ENCODE peak calls at places on chromosomes 12 and 14, in seven cellular contexts. Z is neuronal stem cell, O is IMR-90, N is mesendoderm, I is mesenchymal stem cell, P is H1, M is trophoblast cell. W is an unnamed sample.

GRCh38 chr14:59097681-59098080 is 90.8 kb upstream of the DAAM1 start:
- DNase-seq in O (peak; percentile 56), P (no peak), N (no peak), Z (no peak), M (peak; percentile 54), I (no peak), W (no peak)

GRCh38 chr14:37709419-37710195 is 114.2 kb downstream of the TTC6 start:
- DNase-seq in O (peak; percentile 39), Z (no peak), P (no peak), I (peak; percentile 41), M (no peak), N (peak; percentile 3), W (no peak)

GRCh38 chr12:11798856-11799530 is 149.5 kb downstream of the ETV6 start:
- DNase-seq in N (peak; percentile 37), I (peak; percentile 82), Z (no peak), O (peak; percentile 88), P (no peak), M (peak; percentile 70), W (no peak)

GRCh38 chr14:70789961-70790360 is 19.4 kb downstream of the MAP3K9 start:
- DNase-seq in M (no peak), N (no peak), I (no peak), O (no peak), Z (no peak), P (no peak), W (no peak)

GRCh38 chr14:87175175-87175574 is 817.8 kb downstream of the GALC start:
- DNase-seq in Z (no peak), O (no peak), N (no peak), M (no peak), P (no peak), I (no peak), W (no peak)

GRCh38 chr14:97994020-97994531 is 1196.9 kb downstream of the VRK1 start:
- DNase-seq in I (no peak), O (no peak), M (no peak), N (no peak), Z (no peak), P (no peak), W (no peak)

GRCh38 chr12:795305-795704 is 42.9 kb downstream of the WNK1 start:
- DNase-seq in Z (no peak), M (no peak), N (peak; percentile 24), P (no peak), I (no peak), O (no peak), W (no peak)

GRCh38 chr14:76498976-76499375 is 123.0 kb downstream of the ESRRB start:
- DNase-seq in M (no peak), N (no peak), P (no peak), Z (no peak), O (no peak), I (no peak), W (no peak)

GRCh38 chr14:104708606-104709268 is 15.3 kb upstream of the ADSS1 start:
- DNase-seq in M (peak; percentile 82), Z (peak; percentile 74), P (peak; percentile 54), O (peak; percentile 39), I (peak; percentile 63), N (peak; percentile 86), W (peak; percentile 86)

GRCh38 chr12:70045036-70045435 is 198.2 kb upstream of the CNOT2 start:
- DNase-seq in O (peak; percentile 10), Z (no peak), M (no peak), P (no peak), I (no peak), N (no peak), W (no peak)

GRCh38 chr12:4567073-4567881 is 5.3 kb downstream of the DYRK4 start:
- DNase-seq in Z (no peak), M (peak; percentile 25), I (no peak), P (no peak), N (no peak), O (no peak), W (no peak)

GRCh38 chr12:53287741-53288216 is 7.6 kb upstream of the PFDN5 start:
- DNase-seq in P (no peak), I (peak; percentile 73), M (peak; percentile 81), Z (peak; percentile 39), N (peak; percentile 80), O (peak; percentile 61), W (peak; percentile 77)

GRCh38 chr12:53049582-53050318 is at the start of gene TNS2:
- DNase-seq in O (peak; percentile 40), I (peak; percentile 66), M (no peak), N (peak; percentile 93), Z (no peak), P (no peak), W (peak; percentile 88)

GRCh38 chr12:117490130-117490529 is 128.7 kb upstream of the NOS1 start:
- DNase-seq in M (no peak), P (no peak), Z (no peak), O (no peak), I (no peak), N (no peak), W (no peak)

GRCh38 chr14:100554082-100554677 is 33.0 kb downstream of the BEGAIN start:
- DNase-seq in N (no peak), O (no peak), Z (no peak), M (peak; percentile 4), P (no peak), I (no peak), W (no peak)

GRCh38 chr12:38890102-38890501 is 15.3 kb downstream of the CPNE8 start:
- DNase-seq in I (peak; percentile 94), N (no peak), O (no peak), Z (no peak), P (no peak), M (no peak), W (no peak)

GRCh38 chr14:95319312-95320075 is at the start of gene CLMN:
- DNase-seq in N (peak; percentile 69), O (peak; percentile 4), P (no peak), M (peak; percentile 59), I (peak; percentile 28), Z (peak; percentile 49), W (peak; percentile 52)

DNA sequence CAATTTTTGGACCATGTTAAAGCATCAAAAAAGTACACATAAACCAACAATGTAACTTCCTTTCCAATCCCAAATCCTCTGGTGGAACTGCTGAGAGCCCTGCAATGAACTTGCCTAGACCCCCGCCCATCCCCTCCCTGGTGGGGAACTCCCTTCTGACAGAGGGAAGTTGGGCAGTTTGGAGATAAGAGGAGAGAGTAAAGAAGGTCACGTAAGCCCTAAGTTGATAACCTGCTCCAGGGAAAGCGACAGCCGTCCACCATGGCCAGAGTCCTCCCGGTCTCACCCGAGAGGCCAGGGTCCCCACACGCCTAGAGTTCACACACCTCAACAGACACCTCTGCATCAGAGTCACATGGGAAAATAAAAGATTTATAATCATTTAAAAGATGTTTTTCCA is 138.7 kb downstream of the EGLN3 start:
- DNase-seq in I (no peak), M (no peak), N (no peak), Z (no peak), P (no peak), O (no peak), W (no peak)
- H2BK5ac ChIP-seq in I (no peak overlapping the region), M (no peak overlapping the region), N (no peak overlapping the region), Z (no peak overlapping the region), P (no peak overlapping the region), O (no peak overlapping the region), W (no peak overlapping the region)

GRCh38 chr12:107732365-107732764 is 28.6 kb downstream of the PRDM4 start:
- DNase-seq in I (no peak), P (no peak), O (no peak), N (peak; percentile 8), Z (no peak), M (no peak), W (peak; percentile 40)

GRCh38 chr12:107731376-107731775 is 29.6 kb downstream of the PRDM4 start:
- DNase-seq in I (no peak), Z (no peak), N (no peak), P (no peak), O (no peak), M (no peak), W (no peak)

GRCh38 chr12:107734139-107734538 is 26.8 kb downstream of the PRDM4 start:
- DNase-seq in N (no peak), O (no peak), P (no peak), Z (no peak), M (no peak), I (no peak), W (no peak)

GRCh38 chr12:107736914-107737313 is 24.0 kb downstream of the PRDM4 start:
- DNase-seq in N (no peak), O (no peak), Z (no peak), M (no peak), I (no peak), P (no peak), W (no peak)

DNA sequence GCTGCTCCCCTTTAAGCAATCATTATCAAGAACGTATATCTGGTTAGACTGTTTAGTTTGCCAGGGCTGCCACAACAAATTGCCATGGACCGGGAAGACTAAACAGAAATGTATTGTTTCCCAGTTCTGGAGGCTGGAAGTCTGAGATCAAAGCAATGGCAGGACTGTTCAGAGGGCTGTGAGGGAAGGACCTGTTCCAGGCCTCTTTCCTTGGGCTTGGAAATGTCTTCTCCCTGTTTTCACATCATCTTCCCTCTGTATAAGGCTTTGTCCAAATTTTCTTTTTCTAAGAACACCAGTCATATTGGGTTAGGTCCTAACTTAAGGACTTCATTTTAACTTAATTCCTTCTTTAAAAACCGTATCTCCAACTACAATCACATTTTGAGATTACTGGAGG is 30.0 kb downstream of the PRDM4 start:
- DNase-seq in O (no peak), P (no peak), I (no peak), N (no peak), Z (no peak), M (no peak), W (no peak)
- H2BK5ac ChIP-seq in O (no peak overlapping the region), P (no peak overlapping the region), I (no peak overlapping the region), N (no peak overlapping the region), Z (no peak overlapping the region), M (no peak overlapping the region), W (no peak overlapping the region)

DNA sequence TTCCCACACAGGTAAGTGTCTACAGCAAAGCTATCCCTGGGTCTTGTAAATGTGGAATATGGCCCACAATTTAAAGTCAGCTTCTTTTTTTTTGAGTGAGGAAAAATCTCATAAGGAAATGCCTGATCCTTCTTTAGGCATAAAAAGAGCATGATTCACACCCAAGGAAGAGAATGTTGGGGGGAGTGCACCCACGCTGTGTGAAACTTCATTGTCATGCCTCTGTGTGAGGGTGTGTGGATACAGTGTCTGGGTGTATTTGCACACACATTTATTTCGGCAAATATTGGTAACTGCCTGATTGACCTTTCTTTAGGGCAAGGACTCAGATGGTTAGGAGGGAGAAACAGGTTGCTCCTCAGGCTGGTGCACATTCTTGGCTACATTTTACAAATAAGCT is 196.8 kb upstream of the STXBP6 start:
- DNase-seq in N (no peak), I (no peak), O (no peak), M (no peak), Z (no peak), P (no peak), W (no peak)
- H2BK5ac ChIP-seq in N (no peak overlapping the region), I (no peak overlapping the region), O (no peak overlapping the region), M (no peak overlapping the region), Z (no peak overlapping the region), P (no peak overlapping the region), W (no peak overlapping the region)

DNA sequence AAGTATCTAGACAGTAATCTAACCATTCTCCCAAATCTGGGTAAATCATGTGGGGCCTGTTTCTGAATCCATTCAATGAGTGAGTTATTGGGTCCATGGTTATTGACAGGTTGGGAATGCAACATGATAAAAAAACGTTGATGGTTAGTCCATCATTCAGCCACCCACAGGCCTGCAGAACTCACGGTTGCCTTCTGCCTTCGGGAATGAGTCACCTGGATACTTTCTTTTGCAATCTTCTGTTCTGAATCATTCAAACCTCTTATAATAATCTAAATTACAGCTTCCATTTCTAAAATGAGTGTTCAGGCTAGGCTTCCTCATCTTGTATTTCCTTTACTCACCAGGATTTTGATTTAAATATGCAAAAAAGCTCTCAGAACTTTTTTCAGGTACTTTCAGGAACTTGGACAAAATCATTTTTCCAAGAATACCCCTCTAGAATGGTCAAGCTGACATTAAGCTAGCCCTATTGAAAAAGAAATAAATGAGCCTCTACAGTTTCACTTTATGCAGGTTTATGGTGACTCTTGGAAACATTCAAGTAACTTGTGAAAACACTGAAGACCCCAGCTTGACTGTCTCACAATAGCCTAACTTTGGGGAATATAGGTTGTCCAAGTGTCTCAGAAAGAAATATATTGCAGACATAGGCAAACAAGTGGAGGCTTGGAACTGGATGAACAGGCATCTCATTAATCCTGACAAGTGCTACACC is 94.4 kb downstream of the KCNK10 start:
- DNase-seq in N (no peak), M (peak; percentile 52), I (no peak), O (no peak), P (no peak), Z (no peak), W (no peak)
- H2BK5ac ChIP-seq in N (no peak overlapping the region), M (no peak overlapping the region), I (no peak overlapping the region), O (no peak overlapping the region), P (no peak overlapping the region), Z (no peak overlapping the region), W (no peak overlapping the region)

W was measured in H9.